ENCODE peak calls at places on chromosome 5, in nine cellular contexts. P, D, V, H, S, M, O, U and C are unnamed samples.

GRCh38 chr5:32233696-32234447 is 59.8 kb upstream of the GOLPH3 start:
- DNase-seq in H (no peak), P (no peak), M (no peak), O (peak), S (no peak), U (no peak), D (no peak), V (no peak), C (no peak)

GRCh38 chr5:32814620-32815019 is 103.5 kb downstream of the NPR3 start:
- DNase-seq in P (no peak), O (peak), U (no peak), V (no peak), H (no peak), M (no peak), S (peak), D (no peak), C (no peak)

GRCh38 chr5:65823174-65823573 is 101.2 kb downstream of the NLN start:
- DNase-seq in H (no peak), S (no peak), P (no peak), M (peak), O (peak), D (no peak), U (no peak), V (no peak), C (no peak)

GRCh38 chr5:111748304-111748763 is 8.7 kb downstream of the NREP start:
- DNase-seq in U (no peak), V (no peak), D (no peak), H (no peak), P (peak), S (no peak), M (no peak), O (peak), C (no peak)

GRCh38 chr5:113202904-113203716 is 226.5 kb downstream of the DCP2 start:
- DNase-seq in M (peak), H (no peak), O (peak), U (no peak), V (peak), S (no peak), P (no peak), D (no peak), C (no peak)

GRCh38 chr5:173420108-173420507 is 91.9 kb upstream of the STC2 start:
- DNase-seq in S (no peak), M (no peak), P (no peak), O (no peak), U (no peak), H (no peak), V (no peak), D (no peak), C (no peak)

GRCh38 chr5:3600106-3600997 is 4.7 kb downstream of the IRX1 start:
- DNase-seq in H (no peak), V (peak), P (no peak), U (no peak), O (no peak), S (no peak), M (peak), D (no peak), C (no peak)

GRCh38 chr5:98902733-98903132 is 26.1 kb downstream of the CHD1 start:
- DNase-seq in U (no peak), M (no peak), P (peak), S (no peak), V (no peak), H (no peak), O (peak), D (no peak), C (no peak)

GRCh38 chr5:88502179-88503064 is 233.8 kb upstream of the TMEM161B start:
- DNase-seq in H (no peak), O (peak), S (no peak), P (peak), V (no peak), D (no peak), U (no peak), M (no peak), C (no peak)

GRCh38 chr5:169389318-169389717 is 88.4 kb upstream of the SLIT3 start:
- DNase-seq in D (no peak), S (no peak), V (no peak), O (no peak), U (no peak), P (no peak), M (no peak), H (no peak), C (no peak)

GRCh38 chr5:96509313-96509712 is 76.3 kb upstream of the PCSK1 start:
- DNase-seq in M (no peak), H (no peak), P (peak), V (no peak), S (no peak), O (peak), U (no peak), D (no peak), C (no peak)

GRCh38 chr5:6583049-6583880 is 49.6 kb downstream of the NSUN2 start:
- DNase-seq in V (no peak), S (no peak), P (no peak), M (peak), D (no peak), H (no peak), U (peak), O (peak), C (no peak)

GRCh38 chr5:148559461-148559860 is 94.9 kb downstream of the HTR4 start:
- DNase-seq in D (no peak), P (no peak), O (no peak), H (no peak), S (no peak), V (no peak), U (peak), M (no peak), C (no peak)

GRCh38 chr5:138489705-138490104 is 24.4 kb downstream of the EGR1 start:
- DNase-seq in M (no peak), D (no peak), P (no peak), S (no peak), V (no peak), O (no peak), U (no peak), H (no peak), C (no peak)